ENCODE peak calls at places on chromosome 9, in ten cellular contexts. B, D, T, L, J, P, A, O, Z and X are unnamed samples.

GRCh38 chr9:37410969-37411785 is 11.3 kb upstream of the GRHPR start:
- DNase-seq in B (no peak), D (no peak), T (no peak), L (no peak), J (no peak), P (no peak), A (no peak), O (no peak), Z (no peak), X (no peak)

GRCh38 chr9:132946624-132947295 is 2.3 kb upstream of the TSC1 start:
- DNase-seq in B (no peak), D (no peak), T (no peak), L (no peak), J (peak; percentile 50), P (no peak), A (no peak), O (no peak), Z (no peak), X (no peak)

GRCh38 chr9:128845186-128845931 is 15.8 kb upstream of the SPOUT1 start:
- DNase-seq in B (no peak), D (no peak), T (no peak), L (no peak), J (peak; percentile 81), P (no peak), A (no peak), O (no peak), Z (no peak), X (no peak)

GRCh38 chr9:28899267-28899666 is 1326.0 kb upstream of the C9orf72 start:
- DNase-seq in B (no peak), D (no peak), T (no peak), L (no peak), J (no peak), P (peak; percentile 33), A (no peak), O (no peak), Z (no peak), X (no peak)

GRCh38 chr9:18268381-18268780 is 205.6 kb upstream of the ADAMTSL1 start:
- DNase-seq in B (no peak), D (no peak), T (no peak), L (no peak), J (no peak), P (no peak), A (no peak), O (no peak), Z (no peak), X (no peak)

GRCh38 chr9:137550241-137550621 is at the start of gene PNPLA7:
- DNase-seq in B (peak; percentile 89), D (peak; percentile 70), T (peak; percentile 85), L (peak; percentile 89), J (peak; percentile 86), P (peak; percentile 82), A (peak; percentile 34), O (peak; percentile 52), Z (peak; percentile 92), X (peak; percentile 91)

GRCh38 chr9:68775003-68775730 is 70.1 kb downstream of the PIP5K1B start:
- DNase-seq in B (no peak), D (no peak), T (no peak), L (no peak), J (no peak), P (no peak), A (no peak), O (no peak), Z (no peak), X (no peak)

GRCh38 chr9:133103183-133103986 is 17.7 kb downstream of the RALGDS start:
- DNase-seq in B (peak; percentile 92), D (peak; percentile 46), T (peak; percentile 50), L (no peak), J (peak; percentile 75), P (peak; percentile 49), A (peak; percentile 49), O (peak; percentile 49), Z (peak; percentile 61), X (peak; percentile 70)

GRCh38 chr9:83379045-83379444 is 159.2 kb downstream of the FRMD3 start:
- DNase-seq in B (no peak), D (no peak), T (no peak), L (no peak), J (no peak), P (no peak), A (no peak), O (no peak), Z (no peak), X (no peak)

GRCh38 chr9:72872718-72873117 is 80.1 kb downstream of the ALDH1A1 start:
- DNase-seq in B (no peak), D (no peak), T (no peak), L (no peak), J (no peak), P (no peak), A (no peak), O (no peak), Z (no peak), X (no peak)

GRCh38 chr9:80793706-80794105 is 895.6 kb downstream of the TLE1 start:
- DNase-seq in B (no peak), D (no peak), T (no peak), L (no peak), J (no peak), P (no peak), A (no peak), O (no peak), Z (no peak), X (no peak)

GRCh38 chr9:37329576-37329975 is 92.9 kb upstream of the GRHPR start:
- DNase-seq in B (no peak), D (peak; percentile 29), T (no peak), L (no peak), J (peak; percentile 32), P (no peak), A (no peak), O (no peak), Z (no peak), X (no peak)

GRCh38 chr9:83199240-83199639 is 136.3 kb upstream of the RASEF start:
- DNase-seq in B (no peak), D (peak; percentile 24), T (peak; percentile 16), L (no peak), J (peak; percentile 60), P (no peak), A (no peak), O (no peak), Z (peak; percentile 51), X (no peak)

GRCh38 chr9:1721219-1721618 is 293.9 kb upstream of the SMARCA2 start:
- DNase-seq in B (no peak), D (no peak), T (no peak), L (no peak), J (no peak), P (no peak), A (no peak), O (no peak), Z (no peak), X (no peak)

GRCh38 chr9:113999256-114000062 is 78.6 kb downstream of the AMBP start:
- DNase-seq in B (no peak), D (no peak), T (peak; percentile 4), L (peak; percentile 52), J (no peak), P (no peak), A (no peak), O (no peak), Z (peak; percentile 2), X (no peak)

GRCh38 chr9:2050236-2050635 is 35.1 kb downstream of the SMARCA2 start:
- DNase-seq in B (no peak), D (no peak), T (no peak), L (no peak), J (no peak), P (no peak), A (no peak), O (no peak), Z (no peak), X (no peak)

GRCh38 chr9:135605238-135605781 is 34.0 kb downstream of the GLT6D1 start:
- DNase-seq in B (peak; percentile 43), D (no peak), T (peak; percentile 71), L (peak; percentile 36), J (no peak), P (peak; percentile 39), A (no peak), O (no peak), Z (no peak), X (no peak)

GRCh38 chr9:130138791-130139190 is 33.4 kb upstream of the NCS1 start:
- DNase-seq in B (no peak), D (no peak), T (peak; percentile 92), L (peak; percentile 80), J (peak; percentile 43), P (no peak), A (no peak), O (no peak), Z (peak; percentile 64), X (peak; percentile 48)
- H3K4me3 ChIP-seq in B (no peak overlapping the region), D (no peak overlapping the region), T (no peak overlapping the region), L (no peak overlapping the region), J (no peak overlapping the region), P (no peak overlapping the region), A (no peak overlapping the region), O (no peak overlapping the region), Z (no peak overlapping the region), X (no peak overlapping the region)

GRCh38 chr9:104747245-104747564 is 278 bp upstream of the NIPSNAP3A start:
- DNase-seq in B (no peak), D (no peak), T (no peak), L (no peak), J (no peak), P (no peak), A (no peak), O (no peak), Z (no peak), X (no peak)

GRCh38 chr9:104745852-104746251 is 1.6 kb upstream of the NIPSNAP3A start:
- DNase-seq in B (no peak), D (no peak), T (no peak), L (no peak), J (no peak), P (no peak), A (no peak), O (no peak), Z (no peak), X (no peak)

GRCh38 chr9:104746798-104747197 is 685 bp upstream of the NIPSNAP3A start:
- DNase-seq in B (no peak), D (no peak), T (no peak), L (no peak), J (no peak), P (no peak), A (no peak), O (no peak), Z (no peak), X (no peak)

GRCh38 chr9:104747565-104748358 is at the start of gene NIPSNAP3A:
- DNase-seq in B (peak; percentile 91), D (peak; percentile 85), T (peak; percentile 78), L (peak; percentile 88), J (peak; percentile 93), P (peak; percentile 77), A (peak; percentile 80), O (peak; percentile 77), Z (peak; percentile 87), X (peak; percentile 89)

GRCh38 chr9:104746285-104746684 is 1.2 kb upstream of the NIPSNAP3A start:
- DNase-seq in B (no peak), D (no peak), T (no peak), L (no peak), J (no peak), P (no peak), A (no peak), O (no peak), Z (no peak), X (no peak)
- H3K27ac ChIP-seq in B (no peak overlapping the region), D (no peak overlapping the region), T (no peak overlapping the region), L (no peak overlapping the region), J (no peak overlapping the region), P (no peak overlapping the region), A (no peak overlapping the region), O (no peak overlapping the region), Z (no peak overlapping the region), X (no peak overlapping the region)

GRCh38 chr9:130627051-130627450 is 37.3 kb upstream of the PRDM12 start:
- DNase-seq in B (no peak), D (no peak), T (no peak), L (no peak), J (no peak), P (no peak), A (no peak), O (no peak), Z (no peak), X (no peak)
- H3K36me3 ChIP-seq in B (no peaks in the 10 kb centered on the region), D (no peaks in the 10 kb centered on the region), T (no peaks in the 10 kb centered on the region), L (peaks cover 84% of the 10 kb centered on the region), J (peaks cover 96% of the 10 kb centered on the region), P (peaks cover 88% of the 10 kb centered on the region), A (peaks cover 58% of the 10 kb centered on the region), O (peaks cover 88% of the 10 kb centered on the region), Z (peaks cover 43% of the 10 kb centered on the region), X (peaks cover 89% of the 10 kb centered on the region)

GRCh38 chr9:109428854-109429253 is 69.3 kb downstream of the PTPN3 start:
- DNase-seq in B (no peak), D (no peak), T (no peak), L (peak; percentile 38), J (peak; percentile 54), P (no peak), A (no peak), O (no peak), Z (peak; percentile 39), X (no peak)
- H3K4me3 ChIP-seq in B (no peak overlapping the region), D (no peak overlapping the region), T (no peak overlapping the region), L (no peak overlapping the region), J (no peak overlapping the region), P (no peak overlapping the region), A (no peak overlapping the region), O (no peak overlapping the region), Z (peak overlapping the region; percentile 32), X (peak overlapping the region; percentile 66)